ENCODE peak calls at places on chromosomes 12 and 14, in ten cellular contexts. Z is H1, W is stomach, N is suprapubic skin, H is upper lobe of left lung, D is SK-N-SH, I is transverse colon, L is esophagus muscularis mucosa, C is K562, S is HepG2. E is an unnamed sample.

GRCh38 chr14:34257505-34257904 is 204.5 kb downstream of the SPTSSA start:
- DNase-seq in Z (no peak), W (no peak), N (no peak), H (no peak), D (no peak), I (no peak), L (no peak), C (no peak), S (no peak), E (no peak)

GRCh38 chr12:46404225-46404631 is 31.7 kb upstream of the SLC38A2 start:
- DNase-seq in Z (no peak), W (no peak), N (no peak), H (no peak), D (no peak), I (no peak), L (no peak), C (no peak), S (no peak), E (no peak)

GRCh38 chr12:64681200-64682052 is 71.1 kb downstream of the RASSF3 start:
- DNase-seq in Z (no peak), W (no peak), N (no peak), H (no peak), D (no peak), I (no peak), L (no peak), C (no peak), S (no peak), E (no peak)

GRCh38 chr14:104319489-104320241 is 181.3 kb downstream of the KIF26A start:
- DNase-seq in Z (peak), W (peak), N (peak), H (peak), D (no peak), I (no peak), L (no peak), C (no peak), S (no peak), E (no peak)

GRCh38 chr12:19643635-19644034 is 204.3 kb downstream of the AEBP2 start:
- DNase-seq in Z (no peak), W (no peak), N (no peak), H (peak), D (peak), I (no peak), L (peak), C (peak), S (peak), E (no peak)

GRCh38 chr14:34018564-34019244 is 67.8 kb upstream of the EGLN3 start:
- DNase-seq in Z (no peak), W (no peak), N (peak), H (no peak), D (no peak), I (no peak), L (peak), C (no peak), S (no peak), E (peak)

GRCh38 chr12:52171950-52172512 is 19.8 kb downstream of the KRT80 start:
- DNase-seq in Z (peak), W (peak), N (no peak), H (peak), D (no peak), I (peak), L (no peak), C (peak), S (peak), E (no peak)

GRCh38 chr12:108787539-108787938 is 56.2 kb upstream of the CORO1C start:
- DNase-seq in Z (no peak), W (no peak), N (no peak), H (no peak), D (no peak), I (no peak), L (no peak), C (no peak), S (no peak), E (no peak)

GRCh38 chr12:23560611-23561010 is 388.9 kb downstream of the SOX5 start:
- DNase-seq in Z (no peak), W (no peak), N (no peak), H (no peak), D (no peak), I (no peak), L (no peak), C (no peak), S (no peak), E (no peak)

GRCh38 chr12:109983432-109984142 is 12.6 kb downstream of the GIT2 start:
- DNase-seq in Z (no peak), W (peak), N (no peak), H (peak), D (no peak), I (no peak), L (no peak), C (no peak), S (no peak), E (no peak)

GRCh38 chr12:79596719-79597350 is 93.9 kb downstream of the PAWR start:
- DNase-seq in Z (no peak), W (no peak), N (no peak), H (no peak), D (no peak), I (no peak), L (no peak), C (no peak), S (no peak), E (no peak)

GRCh38 chr14:54493293-54493692 is 4.5 kb upstream of the GMFB start:
- DNase-seq in Z (no peak), W (no peak), N (no peak), H (no peak), D (peak), I (peak), L (no peak), C (no peak), S (no peak), E (no peak)

GRCh38 chr14:95875831-95876768 is 532 bp upstream of the TUNAR start:
- DNase-seq in Z (peak), W (no peak), N (no peak), H (no peak), D (peak), I (no peak), L (no peak), C (no peak), S (no peak), E (no peak)

GRCh38 chr14:31568151-31568550 is 6.9 kb downstream of the NUBPL start:
- DNase-seq in Z (no peak), W (no peak), N (no peak), H (no peak), D (no peak), I (no peak), L (no peak), C (no peak), S (no peak), E (no peak)

GRCh38 chr12:110351119-110351518 is 52.4 kb downstream of the ANAPC7 start:
- DNase-seq in Z (no peak), W (no peak), N (no peak), H (no peak), D (no peak), I (no peak), L (no peak), C (no peak), S (no peak), E (no peak)

GRCh38 chr14:103899833-103900232 is 28.4 kb upstream of the TDRD9 start:
- DNase-seq in Z (no peak), W (no peak), N (no peak), H (no peak), D (peak), I (no peak), L (no peak), C (no peak), S (no peak), E (no peak)

GRCh38 chr12:60926256-60926655 is 1330.4 kb downstream of the SLC16A7 start:
- DNase-seq in Z (no peak), W (no peak), N (no peak), H (no peak), D (no peak), I (no peak), L (no peak), C (no peak), S (no peak), E (no peak)

GRCh38 chr14:41749425-41749824 is 142.7 kb downstream of the LRFN5 start:
- DNase-seq in Z (no peak), W (no peak), N (no peak), H (no peak), D (no peak), I (no peak), L (no peak), C (no peak), S (peak), E (no peak)

GRCh38 chr12:50925342-50925651 is 27.0 kb upstream of the HIGD1C start:
- DNase-seq in Z (no peak), W (no peak), N (no peak), H (no peak), D (no peak), I (peak), L (no peak), C (no peak), S (no peak), E (no peak)

GRCh38 chr12:89225808-89226368 is 126.4 kb downstream of the DUSP6 start:
- DNase-seq in Z (no peak), W (peak), N (no peak), H (peak), D (no peak), I (peak), L (no peak), C (no peak), S (no peak), E (no peak)

GRCh38 chr14:70096866-70097265 is 91.9 kb downstream of the SLC8A3 start:
- DNase-seq in Z (no peak), W (no peak), N (no peak), H (no peak), D (peak), I (no peak), L (no peak), C (peak), S (peak), E (no peak)

GRCh38 chr12:3200032-3200617 is 122.9 kb downstream of the TSPAN9 start:
- DNase-seq in Z (peak), W (peak), N (no peak), H (no peak), D (peak), I (peak), L (no peak), C (no peak), S (no peak), E (no peak)

GRCh38 chr12:55722948-55723347 is 2.8 kb downstream of the RDH5 start:
- DNase-seq in Z (no peak), W (no peak), N (peak), H (no peak), D (no peak), I (peak), L (no peak), C (no peak), S (no peak), E (peak)

GRCh38 chr12:62215506-62215905 is 44.7 kb upstream of the USP15 start:
- DNase-seq in Z (no peak), W (no peak), N (no peak), H (no peak), D (no peak), I (no peak), L (no peak), C (no peak), S (no peak), E (no peak)

GRCh38 chr12:86389949-86390348 is 133.8 kb upstream of the MGAT4C start:
- DNase-seq in Z (no peak), W (no peak), N (no peak), H (no peak), D (no peak), I (no peak), L (no peak), C (no peak), S (no peak), E (no peak)

GRCh38 chr14:63388766-63389431 is 70.2 kb upstream of the GPHB5 start:
- DNase-seq in Z (peak), W (peak), N (no peak), H (peak), D (peak), I (peak), L (no peak), C (peak), S (peak), E (peak)

GRCh38 chr14:22265319-22266140 is 323.5 kb downstream of the DAD1 start:
- DNase-seq in Z (no peak), W (no peak), N (no peak), H (no peak), D (no peak), I (no peak), L (peak), C (no peak), S (no peak), E (no peak)

GRCh38 chr12:4962539-4963486 is 53.1 kb downstream of the KCNA1 start:
- DNase-seq in Z (no peak), W (no peak), N (no peak), H (no peak), D (no peak), I (no peak), L (no peak), C (no peak), S (no peak), E (no peak)

GRCh38 chr12:19988457-19988856 is 379.9 kb upstream of the PDE3A start:
- DNase-seq in Z (no peak), W (no peak), N (no peak), H (no peak), D (no peak), I (no peak), L (no peak), C (no peak), S (no peak), E (no peak)

GRCh38 chr12:95838125-95838524 is 20.6 kb upstream of the SNRPF start:
- DNase-seq in Z (no peak), W (peak), N (no peak), H (peak), D (peak), I (peak), L (no peak), C (no peak), S (peak), E (no peak)

GRCh38 chr12:43233861-43234260 is 318.1 kb downstream of the ADAMTS20 start:
- DNase-seq in Z (no peak), W (no peak), N (no peak), H (no peak), D (no peak), I (no peak), L (no peak), C (no peak), S (no peak), E (no peak)

GRCh38 chr12:12810507-12811143 is 2.5 kb upstream of the DDX47 start:
- DNase-seq in Z (no peak), W (no peak), N (no peak), H (no peak), D (no peak), I (no peak), L (no peak), C (no peak), S (no peak), E (no peak)

GRCh38 chr14:93085916-93086315 is 29.8 kb downstream of the ITPK1 start:
- DNase-seq in Z (no peak), W (no peak), N (no peak), H (no peak), D (no peak), I (no peak), L (no peak), C (peak), S (no peak), E (no peak)

GRCh38 chr14:20855652-20856291 is 35.4 kb upstream of the RNASE3 start:
- DNase-seq in Z (peak), W (peak), N (no peak), H (peak), D (peak), I (peak), L (no peak), C (peak), S (peak), E (no peak)

GRCh38 chr14:78141590-78141989 is 28.6 kb upstream of the NRXN3 start:
- DNase-seq in Z (no peak), W (no peak), N (no peak), H (no peak), D (no peak), I (no peak), L (no peak), C (no peak), S (no peak), E (no peak)

DNA sequence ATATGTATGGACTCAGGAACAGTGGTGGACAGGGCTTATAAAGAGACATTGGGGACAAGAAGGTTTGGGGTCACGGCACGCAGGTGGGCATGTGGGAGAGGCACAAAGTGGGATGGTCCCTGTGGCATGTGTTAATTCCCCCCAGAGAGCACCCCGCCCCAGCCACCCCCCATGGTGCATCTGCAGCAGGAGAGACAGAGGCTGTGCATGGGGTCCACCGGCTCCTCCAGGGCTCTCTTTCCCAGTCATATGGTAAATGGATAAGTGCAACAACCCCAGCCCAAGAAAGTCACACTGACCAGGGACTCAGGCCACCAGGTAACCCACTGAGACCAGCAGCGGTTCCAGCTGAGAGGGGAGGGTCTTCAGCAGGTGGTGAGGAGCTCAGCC is 242.1 kb downstream of the BCL11B start:
- DNase-seq in Z (no peak), W (no peak), N (peak), H (no peak), D (no peak), I (no peak), L (no peak), C (no peak), S (no peak), E (no peak)
- TF ChIP-seq EP300 in Z (no peak), W (no peak), N (no peak), H (no peak), D (no peak), I (no peak), L (no peak), C (no peak), S (no peak), E (no peak)

DNA sequence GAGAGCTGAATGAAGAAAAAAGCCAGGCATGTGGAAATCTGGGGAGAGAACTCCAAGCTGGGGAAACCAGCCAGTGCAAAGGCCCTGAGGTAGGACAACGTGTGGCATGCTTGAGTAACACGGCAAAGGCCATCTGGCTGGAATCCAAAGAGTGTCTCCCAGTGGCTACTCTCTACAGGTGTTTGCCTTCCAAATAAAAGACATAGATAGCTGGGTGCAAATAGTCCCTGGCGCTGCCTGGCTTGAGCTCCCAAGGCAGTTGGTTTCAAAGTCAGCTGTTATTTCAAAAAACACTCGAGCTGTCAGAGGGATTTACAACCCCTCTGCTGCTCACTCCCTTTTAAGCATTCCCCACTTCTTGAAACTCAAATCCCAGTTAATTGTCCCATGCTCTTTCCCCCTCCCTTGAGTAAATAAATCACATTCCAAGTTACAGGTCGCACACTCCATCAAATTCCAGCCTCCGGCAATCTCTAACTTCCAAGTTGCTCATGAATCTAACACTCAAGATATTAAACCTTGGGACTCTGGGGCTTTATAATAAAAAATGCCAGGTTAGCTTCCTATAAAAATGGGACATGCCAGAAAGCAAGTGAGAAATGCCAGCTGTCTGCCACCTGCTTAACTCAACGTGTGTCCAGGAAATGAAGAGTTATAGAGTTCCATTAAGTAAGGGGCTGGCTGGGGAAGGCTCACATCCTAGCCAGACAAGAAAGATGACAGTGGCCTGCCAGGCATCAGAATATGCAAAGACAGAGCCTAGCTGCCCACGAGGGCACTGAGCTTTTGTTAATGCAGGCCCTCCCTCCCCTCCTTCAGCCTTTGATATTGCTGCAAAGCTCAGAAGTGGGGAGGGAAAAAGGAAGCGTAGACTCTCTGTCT is 133.6 kb upstream of the NOS1 start:
- DNase-seq in Z (no peak), W (peak), N (no peak), H (no peak), D (no peak), I (peak), L (no peak), C (no peak), S (peak), E (no peak)
- TF ChIP-seq POLR2AphosphoS5 in Z (no peak), W (no peak), N (no peak), H (no peak), D (no peak), I (no peak), L (no peak), C (no peak), S (no peak), E (no peak)

DNA sequence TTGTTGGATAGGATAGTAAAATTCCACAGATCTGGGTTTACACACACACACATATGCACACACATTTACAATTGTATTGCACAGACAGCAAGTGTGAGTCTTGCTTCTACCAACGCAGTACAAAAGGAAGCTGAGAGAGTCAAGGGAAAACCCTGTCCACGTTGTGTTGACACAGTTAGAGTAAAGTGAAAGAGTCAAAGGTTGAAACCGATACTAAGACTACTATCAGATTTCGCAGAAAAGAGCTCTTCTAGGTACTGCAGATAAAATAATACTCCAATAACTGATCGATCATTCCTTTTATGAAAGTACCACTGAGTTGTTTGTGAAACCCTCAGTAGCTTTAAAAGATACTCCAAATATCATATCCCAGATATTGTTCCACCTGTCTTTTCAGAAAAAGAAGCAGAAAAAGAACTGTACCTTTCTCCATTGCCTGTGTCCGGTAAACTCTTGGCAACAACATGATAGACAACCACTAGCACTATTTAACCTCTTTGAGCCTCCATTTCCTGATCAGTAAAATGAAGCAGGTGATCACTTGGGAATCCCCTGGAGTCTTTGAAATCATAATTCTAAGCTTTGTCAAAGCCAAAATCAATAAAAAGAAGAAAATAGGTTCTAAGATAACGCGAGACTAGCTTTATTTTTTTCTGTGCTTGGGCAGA is 224.6 kb upstream of the FOXN3 start:
- DNase-seq in Z (no peak), W (no peak), N (no peak), H (no peak), D (no peak), I (no peak), L (no peak), C (no peak), S (peak), E (no peak)
- H3K4me3 ChIP-seq in Z (no peak), W (no peak), N (no peak), H (no peak), D (no peak), I (no peak), L (no peak), C (no peak), S (peak), E (no peak)

DNA sequence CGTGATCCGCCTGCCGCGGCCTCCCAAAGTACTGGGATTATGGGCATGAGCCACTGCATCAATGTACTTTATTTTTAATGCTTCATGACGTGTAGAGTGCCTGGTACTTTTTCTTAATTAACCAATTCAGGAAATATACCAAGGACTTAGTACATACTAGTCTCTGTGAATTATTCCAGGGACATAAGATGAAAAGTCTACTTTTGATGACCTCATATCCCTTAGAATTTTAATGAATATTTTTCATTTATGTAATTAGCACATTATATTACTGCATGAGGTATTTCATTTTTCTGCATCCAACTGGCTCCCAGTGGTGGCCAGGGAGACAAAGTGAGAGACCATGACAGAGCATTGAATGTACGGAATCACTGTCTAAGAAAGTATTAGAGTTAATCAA is 577.7 kb upstream of the NOVA1 start:
- DNase-seq in Z (no peak), W (no peak), N (no peak), H (no peak), D (no peak), I (no peak), L (no peak), C (no peak), S (no peak), E (no peak)
- TF ChIP-seq EP300 in Z (no peak), W (no peak), N (no peak), H (no peak), D (no peak), I (no peak), L (no peak), C (no peak), S (no peak), E (no peak)

GRCh38 chr12:58099476-58099875 is 158.1 kb downstream of the ATP23 start:
- DNase-seq in Z (no peak), W (no peak), N (no peak), H (no peak), D (no peak), I (no peak), L (no peak), C (no peak), S (no peak), E (no peak)

GRCh38 chr12:58104443-58104842 is 163.1 kb downstream of the ATP23 start:
- DNase-seq in Z (no peak), W (no peak), N (no peak), H (no peak), D (no peak), I (no peak), L (no peak), C (no peak), S (no peak), E (no peak)

GRCh38 chr12:58106185-58106584 is 164.8 kb downstream of the ATP23 start:
- DNase-seq in Z (no peak), W (no peak), N (no peak), H (no peak), D (no peak), I (no peak), L (no peak), C (no peak), S (no peak), E (no peak)

GRCh38 chr12:58105225-58106119 is 164.1 kb downstream of the ATP23 start:
- DNase-seq in Z (no peak), W (no peak), N (no peak), H (no peak), D (no peak), I (no peak), L (no peak), C (no peak), S (no peak), E (no peak)
- TF ChIP-seq POLR2AphosphoS5 in Z (no peak), W (no peak), N (no peak), H (no peak), D (no peak), I (no peak), L (no peak), C (no peak), S (no peak), E (no peak)